ENCODE peak calls at places on chromosomes 12 and 14, in six cellular contexts. M is uterus, J is brain microvascular endothelial cell, W is NT2/D1, P is ovary, K is adipocyte. U is an unnamed sample.

GRCh38 chr12:80829767-80830166 is 108.0 kb downstream of the LIN7A start:
- DNase-seq in M (no peak), J (no peak), W (no peak), P (no peak), K (peak), U (no peak)

GRCh38 chr14:32453857-32454810 is 125.0 kb downstream of the AKAP6 start:
- DNase-seq in M (no peak), J (no peak), W (no peak), P (no peak), K (peak), U (no peak)

GRCh38 chr14:67440513-67440912 is 28.5 kb upstream of the PLEK2 start:
- DNase-seq in M (no peak), J (no peak), W (no peak), P (no peak), K (no peak), U (no peak)

GRCh38 chr14:34111933-34112332 is 161.1 kb upstream of the EGLN3 start:
- DNase-seq in M (no peak), J (no peak), W (no peak), P (no peak), K (no peak), U (no peak)

GRCh38 chr12:99567072-99567471 is 80.5 kb upstream of the GARIN6 start:
- DNase-seq in M (no peak), J (no peak), W (peak), P (no peak), K (no peak), U (no peak)

GRCh38 chr14:75380656-75381055 is 47.2 kb upstream of the JDP2 start:
- DNase-seq in M (no peak), J (no peak), W (no peak), P (peak), K (no peak), U (no peak)

GRCh38 chr14:31895206-31895605 is 181.9 kb upstream of the ARHGAP5 start:
- DNase-seq in M (no peak), J (peak), W (no peak), P (no peak), K (peak), U (no peak)

GRCh38 chr12:2346405-2346804 is 293.6 kb downstream of the CACNA1C start:
- DNase-seq in M (no peak), J (no peak), W (no peak), P (no peak), K (no peak), U (no peak)

GRCh38 chr12:2988494-2988893 is 29.3 kb downstream of the TEAD4 start:
- DNase-seq in M (no peak), J (no peak), W (peak), P (no peak), K (no peak), U (no peak)

GRCh38 chr14:103207404-103208072 is 84.3 kb downstream of the TNFAIP2 start:
- DNase-seq in M (peak), J (no peak), W (no peak), P (peak), K (peak), U (no peak)

GRCh38 chr12:8871067-8871466 is 43.2 kb upstream of the PHC1 start:
- DNase-seq in M (no peak), J (no peak), W (no peak), P (no peak), K (no peak), U (no peak)

GRCh38 chr14:94227029-94227428 is 52.9 kb downstream of the PPP4R4 start:
- DNase-seq in M (no peak), J (no peak), W (no peak), P (no peak), K (peak), U (no peak)

GRCh38 chr12:49019435-49020317 is 1.1 kb upstream of the PRKAG1 start:
- DNase-seq in M (peak), J (peak), W (no peak), P (no peak), K (peak), U (no peak)

GRCh38 chr12:67386869-67387570 is 117.9 kb downstream of the CAND1 start:
- DNase-seq in M (no peak), J (no peak), W (no peak), P (no peak), K (no peak), U (no peak)

GRCh38 chr12:51210690-51211395 is 7.0 kb downstream of the POU6F1 start:
- DNase-seq in M (no peak), J (no peak), W (no peak), P (no peak), K (no peak), U (no peak)

GRCh38 chr14:51957950-51958349 is 31.4 kb upstream of the RTRAF start:
- DNase-seq in M (no peak), J (peak), W (no peak), P (no peak), K (peak), U (no peak)